ENCODE peak calls at places on chromosomes 12 and 14, in four cellular contexts. H is IMR-90, V is H9, S is H1. U is an unnamed sample.

GRCh38 chr14:104359969-104360442 is 219.6 kb upstream of the C14orf180 start:
- DNase-seq in H (no peak), V (peak), S (no peak), U (no peak)

GRCh38 chr12:115464008-115464672 is 780.2 kb upstream of the TBX3 start:
- DNase-seq in H (no peak), V (no peak), S (no peak), U (no peak)

GRCh38 chr12:14849664-14850063 is 6.3 kb upstream of the ART4 start:
- DNase-seq in H (peak), V (no peak), S (no peak), U (no peak)

GRCh38 chr14:59377991-59378720 is 87.0 kb downstream of the GPR135 start:
- DNase-seq in H (no peak), V (no peak), S (no peak), U (no peak)

GRCh38 chr12:10392394-10392930 is 2.6 kb upstream of the KLRK1 start:
- DNase-seq in H (peak), V (no peak), S (no peak), U (no peak)

GRCh38 chr14:43649508-43649907 is 857.6 kb downstream of the FSCB start:
- DNase-seq in H (no peak), V (no peak), S (no peak), U (no peak)

GRCh38 chr14:32339188-32339587 is 10.1 kb downstream of the AKAP6 start:
- DNase-seq in H (no peak), V (no peak), S (no peak), U (no peak)

GRCh38 chr12:125185740-125186470 is 120.7 kb downstream of the AACS start:
- DNase-seq in H (peak), V (peak), S (peak), U (peak)

GRCh38 chr12:93201990-93202389 is 175.7 kb upstream of the NUDT4 start:
- DNase-seq in H (no peak), V (no peak), S (no peak), U (no peak)

GRCh38 chr12:58803893-58804292 is 116.4 kb downstream of the LRIG3 start:
- DNase-seq in H (peak), V (no peak), S (no peak), U (peak)

GRCh38 chr12:124809878-124810277 is 53.8 kb downstream of the SCARB1 start:
- DNase-seq in H (peak), V (no peak), S (no peak), U (no peak)

GRCh38 chr12:71397433-71397954 is 42.1 kb upstream of the LGR5 start:
- DNase-seq in H (no peak), V (no peak), S (no peak), U (peak)

DNA sequence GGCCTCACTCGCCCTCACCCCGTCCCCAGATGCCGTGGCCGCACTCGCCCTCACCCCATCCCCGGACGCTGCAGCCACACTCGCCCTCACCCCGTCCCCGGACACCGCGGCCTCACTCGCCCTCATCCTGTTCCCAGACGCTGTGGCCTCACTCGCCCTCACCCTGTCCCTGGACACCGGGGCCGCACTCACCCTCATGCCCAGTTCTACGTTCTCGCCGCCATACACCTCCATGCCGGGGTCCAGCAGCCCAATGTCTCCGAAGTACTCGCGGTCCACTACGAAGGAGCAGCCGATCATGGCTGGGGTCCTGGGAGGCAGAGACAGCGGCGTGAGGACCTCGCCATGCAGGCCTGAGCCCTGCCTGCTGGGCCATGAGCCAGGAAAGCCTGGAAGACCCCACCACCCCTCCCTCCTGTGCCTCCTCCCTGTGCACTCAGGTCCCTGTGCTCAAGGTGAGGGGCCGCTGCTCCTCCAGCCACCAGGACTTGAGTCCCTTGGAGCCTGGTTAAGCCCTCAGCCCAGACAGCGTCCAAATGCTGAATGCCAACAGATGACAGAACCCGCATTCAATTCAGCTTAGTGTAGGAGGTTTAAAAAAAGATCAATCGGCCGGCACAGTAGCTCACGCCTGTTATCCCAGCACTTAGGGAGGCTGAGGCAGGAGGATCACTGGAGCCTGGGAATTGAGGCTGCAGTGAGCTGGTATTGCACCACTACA is 81.5 kb downstream of the GALNT9 start:
- DNase-seq in H (no peak), V (no peak), S (no peak), U (no peak)
- H2BK15ac ChIP-seq in H (no peak), V (no peak), S (no peak), U (no peak)

DNA sequence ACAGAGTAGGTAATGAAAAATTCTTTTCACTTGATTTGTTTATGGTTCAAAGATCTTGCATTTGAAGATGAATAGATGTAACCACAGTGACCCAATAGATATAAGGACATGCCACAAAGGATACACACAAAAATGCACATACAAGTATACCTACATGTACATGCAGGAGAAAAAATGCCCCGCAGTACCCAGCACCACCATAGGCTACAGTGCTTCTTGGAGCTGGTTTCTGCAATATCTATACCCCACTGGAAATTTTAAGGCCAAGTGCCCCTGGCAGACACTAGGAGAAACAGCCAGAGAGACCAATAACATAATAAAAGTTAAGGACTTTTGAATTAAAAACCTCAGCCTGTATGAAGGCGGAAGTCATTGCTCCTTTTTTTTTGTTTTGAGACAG is 12.1 kb upstream of the STAC3 start:
- DNase-seq in H (no peak), V (no peak), S (no peak), U (no peak)
- H4K5ac ChIP-seq in H (no peak), V (no peak), S (no peak), U (no peak)

GRCh38 chr14:75928587-75929230 is 53.1 kb downstream of the TGFB3 start:
- DNase-seq in H (peak), V (no peak), S (no peak), U (no peak)

GRCh38 chr14:75926431-75926830 is 55.4 kb downstream of the TGFB3 start:
- DNase-seq in H (no peak), V (no peak), S (no peak), U (no peak)

DNA sequence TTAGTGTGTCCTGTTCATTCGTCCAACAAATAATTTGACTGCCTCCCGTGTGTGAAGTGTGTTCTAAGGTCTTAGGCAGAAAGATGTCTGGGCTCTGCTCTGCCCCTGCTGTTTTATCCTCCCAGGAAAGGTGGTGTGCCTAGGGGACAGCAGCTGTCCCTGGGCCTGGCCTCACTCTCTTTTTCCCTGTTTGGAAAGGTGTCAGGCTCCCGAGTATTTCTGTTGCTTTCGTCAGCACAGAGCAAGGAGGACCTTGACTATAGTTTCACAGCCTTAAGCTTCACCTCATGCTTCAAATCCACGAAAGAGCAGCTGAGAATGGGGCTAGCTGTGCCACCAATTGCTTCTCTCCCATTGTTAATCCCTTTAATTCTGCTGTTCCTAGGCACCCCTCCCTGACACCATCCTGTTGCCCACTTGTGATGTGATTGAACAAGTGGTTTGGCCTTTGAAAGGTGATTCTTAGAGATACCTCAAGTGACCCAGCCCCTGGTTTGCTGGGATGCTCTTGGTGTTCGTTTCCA is 54.2 kb downstream of the TGFB3 start:
- DNase-seq in H (no peak), V (no peak), S (no peak), U (peak)
- H2BK15ac ChIP-seq in H (no peak), V (no peak), S (no peak), U (no peak)

GRCh38 chr12:75042125-75042524 is 167.5 kb downstream of the KCNC2 start:
- DNase-seq in H (no peak), V (no peak), S (no peak), U (no peak)

GRCh38 chr12:75048763-75049162 is 160.9 kb downstream of the KCNC2 start:
- DNase-seq in H (no peak), V (no peak), S (no peak), U (no peak)

DNA sequence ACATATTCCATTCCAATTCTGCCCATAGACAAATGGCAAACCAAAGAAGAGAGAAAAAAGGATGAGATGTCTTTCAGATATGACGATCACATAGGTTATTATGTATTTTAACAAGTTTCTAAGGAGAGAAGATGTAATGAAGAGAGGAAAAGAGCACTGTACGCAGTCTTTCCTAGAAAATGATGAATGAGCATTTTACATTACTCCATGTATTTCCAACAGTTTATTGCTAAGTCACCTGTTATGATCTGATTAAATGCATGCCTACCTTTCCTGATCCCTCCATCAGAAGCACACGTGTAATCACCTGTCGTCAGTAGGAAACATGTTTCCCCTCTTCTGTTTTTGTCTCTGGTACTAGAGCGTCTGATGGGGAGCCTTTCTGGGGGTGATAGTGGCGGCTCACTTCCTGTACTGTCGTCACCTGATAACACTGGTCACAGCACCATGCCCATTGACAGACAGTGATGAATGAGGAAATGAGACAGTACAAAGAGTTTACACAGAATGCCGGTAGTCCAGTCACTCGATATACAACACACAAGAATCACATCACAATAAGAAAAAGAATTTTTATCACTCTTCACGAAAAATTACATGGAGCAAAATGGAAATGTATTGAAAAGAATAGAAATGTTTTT is 161.6 kb downstream of the KCNC2 start:
- DNase-seq in H (no peak), V (no peak), S (no peak), U (no peak)
- H4K5ac ChIP-seq in H (no peak), V (no peak), S (no peak), U (no peak)

U was measured in mesendoderm.